ENCODE peak calls at places on chromosomes 11 and 22, in six cellular contexts. M, E, P, D, K and A are unnamed samples.

GRCh38 chr22:44311855-44312170 is 938 bp downstream of the SHISAL1 start:
- DNase-seq in M (no peak), E (peak), P (no peak), D (no peak), K (no peak), A (no peak)

GRCh38 chr22:37305873-37306272 is 23.6 kb downstream of the CYTH4 start:
- DNase-seq in M (no peak), E (no peak), P (no peak), D (no peak), K (no peak), A (no peak)

GRCh38 chr11:8768625-8769333 is 86.2 kb downstream of the RPL27A start:
- DNase-seq in M (no peak), E (peak), P (peak), D (no peak), K (peak), A (peak)

GRCh38 chr22:49721211-49721763 is 106.4 kb downstream of the BRD1 start:
- DNase-seq in M (no peak), E (no peak), P (no peak), D (no peak), K (no peak), A (no peak)

GRCh38 chr11:92225563-92226308 is 1.1 kb downstream of the FAT3 start:
- DNase-seq in M (no peak), E (no peak), P (peak), D (peak), K (no peak), A (no peak)

GRCh38 chr11:126654886-126655806 is 299.7 kb downstream of the ST3GAL4 start:
- DNase-seq in M (no peak), E (no peak), P (no peak), D (no peak), K (no peak), A (no peak)

GRCh38 chr11:70695086-70695960 is 297.0 kb downstream of the CTTN start:
- DNase-seq in M (no peak), E (no peak), P (no peak), D (no peak), K (no peak), A (no peak)

GRCh38 chr11:85844439-85845051 is 10.6 kb upstream of the CCDC83 start:
- DNase-seq in M (no peak), E (peak), P (no peak), D (no peak), K (no peak), A (peak)

GRCh38 chr22:41801886-41802285 is 1.4 kb downstream of the CCDC134 start:
- DNase-seq in M (no peak), E (no peak), P (no peak), D (no peak), K (no peak), A (no peak)

GRCh38 chr11:70048279-70049024 is 29.7 kb upstream of the ANO1 start:
- DNase-seq in M (no peak), E (peak), P (no peak), D (peak), K (peak), A (no peak)

GRCh38 chr11:33158596-33158995 is 2.7 kb downstream of the CSTF3 start:
- DNase-seq in M (no peak), E (no peak), P (no peak), D (no peak), K (no peak), A (no peak)

GRCh38 chr22:19745155-19746133 is 15.1 kb upstream of the TBX1 start:
- DNase-seq in M (no peak), E (no peak), P (peak), D (no peak), K (no peak), A (no peak)

GRCh38 chr11:7672960-7673723 is at the start of gene CYB5R2:
- DNase-seq in M (no peak), E (peak), P (peak), D (peak), K (peak), A (no peak)

GRCh38 chr11:7551571-7551970 is 37.8 kb downstream of the PPFIBP2 start:
- DNase-seq in M (no peak), E (peak), P (no peak), D (no peak), K (no peak), A (peak)

GRCh38 chr11:99069831-99070444 is 49.2 kb downstream of the CNTN5 start:
- DNase-seq in M (peak), E (peak), P (no peak), D (peak), K (no peak), A (no peak)

GRCh38 chr11:33735166-33735425 is 1.1 kb downstream of the CD59 start:
- DNase-seq in M (no peak), E (no peak), P (no peak), D (no peak), K (no peak), A (no peak)

GRCh38 chr11:67611165-67611564 is 4.4 kb downstream of the NDUFV1 start:
- DNase-seq in M (no peak), E (no peak), P (no peak), D (no peak), K (no peak), A (no peak)

GRCh38 chr11:73173755-73174494 is 31.8 kb upstream of the FCHSD2 start:
- DNase-seq in M (no peak), E (no peak), P (peak), D (no peak), K (no peak), A (no peak)

GRCh38 chr22:36239150-36239400 is 252 bp downstream of the APOL2 start:
- DNase-seq in M (no peak), E (no peak), P (no peak), D (no peak), K (no peak), A (no peak)

GRCh38 chr22:49718396-49718795 is 109.3 kb downstream of the BRD1 start:
- DNase-seq in M (no peak), E (no peak), P (no peak), D (no peak), K (no peak), A (no peak)

GRCh38 chr11:25733777-25734176 is 598.2 kb upstream of the ANO3 start:
- DNase-seq in M (no peak), E (peak), P (no peak), D (no peak), K (no peak), A (no peak)

GRCh38 chr11:7160814-7161489 is 72.2 kb downstream of the RBMXL2 start:
- DNase-seq in M (no peak), E (no peak), P (no peak), D (no peak), K (no peak), A (no peak)

GRCh38 chr22:27801616-27802388 is at the start of gene MN1:
- DNase-seq in M (no peak), E (peak), P (peak), D (peak), K (no peak), A (no peak)

GRCh38 chr11:133955091-133955846 is 1.5 kb downstream of the IGSF9B start:
- DNase-seq in M (no peak), E (no peak), P (peak), D (no peak), K (no peak), A (no peak)

GRCh38 chr11:112656772-112657428 is 304.3 kb upstream of the NCAM1 start:
- DNase-seq in M (peak), E (peak), P (no peak), D (no peak), K (no peak), A (no peak)

GRCh38 chr11:5550440-5551095 is 2.2 kb upstream of the OR52H1 start:
- DNase-seq in M (peak), E (peak), P (no peak), D (no peak), K (no peak), A (peak)

GRCh38 chr22:27632451-27633295 is 168.9 kb downstream of the MN1 start:
- DNase-seq in M (no peak), E (peak), P (peak), D (no peak), K (peak), A (no peak)

GRCh38 chr11:8219257-8220021 is 44.2 kb downstream of the LMO1 start:
- DNase-seq in M (peak), E (peak), P (no peak), D (peak), K (peak), A (no peak)

GRCh38 chr11:69262918-69263735 is 30.8 kb upstream of the MYEOV start:
- DNase-seq in M (no peak), E (no peak), P (no peak), D (no peak), K (no peak), A (no peak)

GRCh38 chr11:4093519-4094347 is 866 bp upstream of the RRM1 start:
- DNase-seq in M (no peak), E (peak), P (no peak), D (no peak), K (peak), A (no peak)

GRCh38 chr11:78832226-78832947 is 257.7 kb upstream of the NARS2 start:
- DNase-seq in M (no peak), E (no peak), P (no peak), D (no peak), K (no peak), A (no peak)

GRCh38 chr11:64762277-64762915 is 2.6 kb upstream of the PYGM start:
- DNase-seq in M (no peak), E (peak), P (no peak), D (no peak), K (peak), A (no peak)

GRCh38 chr11:128503231-128503991 is 83.9 kb downstream of the ETS1 start:
- DNase-seq in M (no peak), E (peak), P (no peak), D (no peak), K (no peak), A (peak)

GRCh38 chr11:104343578-104343977 is 179.6 kb upstream of the PDGFD start:
- DNase-seq in M (no peak), E (peak), P (no peak), D (no peak), K (no peak), A (no peak)

GRCh38 chr11:113546757-113547507 is 71.7 kb upstream of the DRD2 start:
- DNase-seq in M (peak), E (peak), P (no peak), D (no peak), K (no peak), A (no peak)

GRCh38 chr11:63710476-63711217 is 29.3 kb downstream of the RTN3 start:
- DNase-seq in M (no peak), E (no peak), P (no peak), D (peak), K (peak), A (no peak)
- TF ChIP-seq CTCF in M (no peak), E (no peak), P (no peak), D (no peak), K (peak), A (no peak)

DNA sequence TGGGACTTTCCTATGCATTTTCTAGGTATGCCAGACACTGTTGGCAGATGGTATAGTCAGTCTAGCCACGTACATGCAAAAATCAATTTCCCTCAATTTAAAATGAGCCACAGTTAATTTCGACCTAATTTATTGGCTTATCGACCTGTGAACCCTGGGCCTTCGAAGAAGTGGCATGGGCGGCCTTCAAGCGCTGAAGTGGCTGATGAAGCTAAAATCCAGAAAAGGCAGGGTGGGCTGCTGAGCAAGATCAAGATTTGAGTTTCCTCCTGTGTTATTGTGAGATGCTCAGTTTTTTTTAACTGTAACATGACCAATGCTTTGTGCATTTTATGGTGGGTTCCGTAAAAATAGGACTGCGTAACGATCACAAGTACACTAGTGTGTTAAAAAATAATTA is 5.8 kb upstream of the SORL1-AS1 start:
- DNase-seq in M (no peak), E (no peak), P (no peak), D (no peak), K (no peak), A (no peak)
- H3K4me3 ChIP-seq in M (no peak), E (no peak), P (no peak), D (no peak), K (no peak), A (no peak)

DNA sequence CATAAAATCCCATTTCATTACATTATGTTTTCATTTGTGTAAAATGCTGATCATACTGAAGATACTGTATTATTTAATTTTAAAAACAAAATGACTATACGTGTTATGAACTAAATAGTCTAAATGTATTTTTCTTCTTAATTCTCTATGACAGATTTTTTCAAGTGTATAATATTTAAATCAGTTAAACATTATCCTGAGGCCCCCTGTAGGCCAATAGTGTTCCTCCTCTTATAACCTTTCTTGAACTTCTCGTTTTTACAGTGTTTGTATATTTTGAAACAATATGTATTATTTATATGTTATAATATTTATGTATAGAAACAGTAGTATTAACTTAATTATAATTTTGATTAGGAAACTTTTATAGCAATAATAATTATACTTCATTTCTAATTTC is 151.1 kb upstream of the CHORDC1 start:
- DNase-seq in M (no peak), E (no peak), P (no peak), D (no peak), K (no peak), A (no peak)
- TF ChIP-seq CTCF in M (no peak), E (no peak), P (no peak), D (peak), K (no peak), A (peak)

GRCh38 chr11:10118830-10119229 is 175.2 kb downstream of the SBF2 start:
- DNase-seq in M (no peak), E (no peak), P (no peak), D (no peak), K (no peak), A (no peak)
- H3K4me3 ChIP-seq in M (no peak), E (no peak), P (no peak), D (no peak), K (no peak), A (no peak)

DNA sequence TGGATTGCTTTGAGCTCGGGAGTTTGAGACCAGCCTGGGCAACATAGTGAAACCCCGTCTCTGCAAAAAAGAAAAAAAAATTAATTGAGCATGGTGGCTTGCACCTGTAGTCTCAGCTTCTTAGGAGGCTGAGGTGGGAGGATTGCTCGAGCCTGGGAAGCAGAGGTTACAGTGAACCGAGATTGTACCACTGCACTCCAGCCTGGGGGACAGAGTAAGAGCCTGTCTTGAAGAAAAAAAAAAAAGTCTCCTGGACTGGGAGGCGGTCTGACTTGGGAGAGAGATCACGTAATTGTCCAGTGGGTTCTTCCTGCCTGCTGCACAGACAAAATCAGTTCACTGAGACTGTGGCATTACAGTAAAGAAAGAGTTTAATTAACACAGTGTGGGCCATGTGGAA is 3.1 kb upstream of the MTCH2 start:
- DNase-seq in M (no peak), E (no peak), P (no peak), D (no peak), K (no peak), A (no peak)
- TF ChIP-seq CTCF in M (no peak), E (no peak), P (no peak), D (no peak), K (no peak), A (no peak)

DNA sequence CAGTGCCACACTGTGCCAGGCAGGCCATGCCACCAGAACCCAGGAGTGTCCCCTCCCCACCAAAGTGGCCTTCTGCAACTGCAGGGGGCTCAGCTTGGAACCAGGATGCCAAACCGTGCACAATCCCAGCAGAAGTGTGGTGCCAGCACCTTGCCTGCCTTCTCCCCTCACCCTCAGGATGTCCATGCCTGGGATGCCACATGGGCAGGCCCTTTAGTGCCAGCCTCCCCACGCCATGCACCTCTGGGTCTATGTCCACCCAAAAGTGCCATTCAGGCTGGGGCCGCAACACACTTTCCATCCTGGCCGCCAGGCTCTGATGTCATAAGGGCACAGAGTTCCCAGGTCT is 8.7 kb upstream of the TBC1D22A start:
- DNase-seq in M (no peak), E (no peak), P (no peak), D (no peak), K (no peak), A (no peak)
- H3K4me3 ChIP-seq in M (no peak), E (no peak), P (peak), D (no peak), K (no peak), A (no peak)

GRCh38 chr11:12050911-12051667 is 42.7 kb upstream of the DKK3 start:
- DNase-seq in M (no peak), E (peak), P (no peak), D (no peak), K (no peak), A (no peak)

GRCh38 chr11:12052676-12053605 is 44.5 kb upstream of the DKK3 start:
- DNase-seq in M (no peak), E (no peak), P (no peak), D (no peak), K (no peak), A (no peak)

GRCh38 chr11:12053606-12054361 is 45.4 kb upstream of the DKK3 start:
- DNase-seq in M (no peak), E (no peak), P (no peak), D (no peak), K (no peak), A (no peak)

GRCh38 chr11:12048936-12049790 is 40.7 kb upstream of the DKK3 start:
- DNase-seq in M (no peak), E (peak), P (no peak), D (no peak), K (no peak), A (no peak)

GRCh38 chr11:12050470-12050891 is 42.1 kb upstream of the DKK3 start:
- DNase-seq in M (peak), E (no peak), P (no peak), D (no peak), K (no peak), A (no peak)
- TF ChIP-seq CTCF in M (no peak), E (no peak), P (no peak), D (no peak), K (no peak), A (no peak)

GRCh38 chr11:59756496-59756840 is 1.3 kb downstream of the STX3 start:
- DNase-seq in M (no peak), E (peak), P (no peak), D (no peak), K (no peak), A (no peak)
- H3K4me3 ChIP-seq in M (peak), E (peak), P (peak), D (peak), K (peak), A (peak)